ENCODE peak calls at places on chromosomes 13 and 19, in seven cellular contexts. Y is NCI-H345; H is NT2/D1; R is activated CD4-positive, alpha-beta T cell treated with anti-CD3 and anti-CD28 coated beads for 48 hours; O is myocyte; J is mammary epithelial cell; G is anterior cingulate cortex. M is an unnamed sample.

GRCh38 chr19:21584532-21584931 is 79.1 kb downstream of the ZNF429 start:
- DNase-seq in J (no peak), R (no peak), Y (no peak), H (no peak), G (no peak), O (no peak), M (no peak)

GRCh38 chr19:50817941-50818858 is 5.4 kb downstream of the KLK1 start:
- DNase-seq in H (no peak), O (no peak), G (no peak), R (peak), Y (peak), J (no peak), M (peak)

GRCh38 chr13:28246891-28247290 is 108.5 kb downstream of the PAN3 start:
- DNase-seq in O (peak), G (no peak), J (no peak), H (no peak), R (no peak), Y (no peak), M (no peak)

GRCh38 chr13:83882626-83882959 is 319 bp upstream of the SLITRK1 start:
- DNase-seq in R (no peak), G (no peak), O (no peak), Y (no peak), J (no peak), H (no peak), M (no peak)

GRCh38 chr19:41792513-41793413 is 3.6 kb upstream of the CEACAM3 start:
- DNase-seq in Y (no peak), G (no peak), H (peak), O (peak), J (peak), R (peak), M (peak)

GRCh38 chr19:33740811-33741396 is 55.8 kb upstream of the KCTD15 start:
- DNase-seq in O (peak), Y (no peak), H (peak), G (no peak), J (peak), R (peak), M (peak)

GRCh38 chr13:79423801-79424642 is 18.0 kb upstream of the RBM26 start:
- DNase-seq in J (no peak), Y (peak), H (no peak), G (no peak), O (peak), R (no peak), M (peak)

GRCh38 chr13:26051231-26052135 is at the start of gene SHISA2:
- DNase-seq in G (peak), R (peak), Y (peak), O (peak), J (peak), H (no peak), M (no peak)